ENCODE peak calls at places on chromosomes 4 and X, in seven cellular contexts. F is PC-9; R is choroid plexus epithelial cell; H is HFFc6; X is NCI-H1417 treated with DMSO at 0.1 percent for 48 hours; G is KG1; W is stimulated activated CD4-positive, alpha-beta T cell treated with anti-CD3 and anti-CD28 coated beads, Interleukin-2, amount 100 ng/mL, for 4 hours. S is an unnamed sample.

GRCh38 chr4:95507561-95507960 is 41.2 kb downstream of the UNC5C start:
- DNase-seq in W (no peak), F (no peak), H (no peak), X (no peak), R (no peak), G (no peak), S (no peak)

GRCh38 chr4:108370291-108370690 is 201.6 kb upstream of the LEF1 start:
- DNase-seq in G (no peak), X (no peak), W (peak), F (no peak), R (no peak), H (no peak), S (no peak)

GRCh38 chr4:38674206-38675144 is 10.5 kb downstream of the KLF3 start:
- DNase-seq in X (no peak), G (no peak), R (no peak), W (no peak), H (no peak), F (no peak), S (no peak)

GRCh38 chr4:6582889-6583504 is 8.0 kb downstream of the MAN2B2 start:
- DNase-seq in X (no peak), H (peak), G (no peak), W (no peak), R (peak), F (no peak), S (no peak)

GRCh38 chr4:152259866-152260265 is 276.0 kb downstream of the FBXW7 start:
- DNase-seq in G (no peak), R (peak), H (peak), W (no peak), F (no peak), X (no peak), S (peak)

GRCh38 chr4:157045507-157046127 is 30.3 kb upstream of the GLRB start:
- DNase-seq in X (no peak), R (peak), H (peak), W (no peak), F (peak), G (no peak), S (peak)

GRCh38 chr4:113732923-113733527 is 28.5 kb downstream of the CAMK2D start:
- DNase-seq in G (no peak), H (no peak), R (no peak), F (no peak), X (no peak), W (no peak), S (no peak)

GRCh38 chr4:139892973-139893736 is 227.5 kb downstream of the MGST2 start:
- DNase-seq in G (no peak), R (no peak), W (no peak), H (no peak), F (no peak), X (no peak), S (no peak)

GRCh38 chr4:31193516-31193915 is 473.3 kb downstream of the PCDH7 start:
- DNase-seq in H (no peak), X (peak), G (no peak), F (no peak), R (no peak), W (no peak), S (no peak)

GRCh38 chr4:67879486-67879885 is 4.3 kb downstream of the TMPRSS11D start:
- DNase-seq in W (no peak), H (no peak), G (no peak), F (no peak), X (no peak), R (peak), S (no peak)

GRCh38 chr4:53055716-53056413 is 193.7 kb downstream of the RASL11B start:
- DNase-seq in G (no peak), H (no peak), R (no peak), F (no peak), W (no peak), X (no peak), S (no peak)

GRCh38 chrX:96438803-96439202 is 245.8 kb upstream of the DIAPH2 start:
- DNase-seq in G (no peak), H (no peak), X (no peak), R (peak), F (no peak), W (no peak), S (peak)

GRCh38 chrX:3638280-3638873 is 75.1 kb downstream of the PRKX start:
- DNase-seq in X (no peak), G (no peak), R (peak), F (peak), H (peak), W (peak), S (peak)

GRCh38 chrX:138001219-138001618 is 435.3 kb downstream of the ZIC3 start:
- DNase-seq in X (no peak), R (no peak), F (no peak), G (no peak), W (no peak), H (no peak), S (no peak)

GRCh38 chr4:53558061-53558801 is 33.1 kb downstream of the LNX1 start:
- DNase-seq in F (no peak), W (no peak), H (no peak), X (no peak), G (no peak), R (peak), S (peak)